ENCODE peak calls at places on chromosomes 12 and 14, in six cellular contexts. C is mucosa of descending colon, R is tibial nerve, N is prostate gland, F is esophagus squamous epithelium, S is cardiac muscle cell. W is an unnamed sample.

GRCh38 chr14:105852378-105853088 is 326.1 kb downstream of the TMEM121 start:
- DNase-seq in C (no peak), R (no peak), N (no peak), F (no peak), S (no peak), W (peak; percentile 27)

GRCh38 chr12:80814453-80814852 is 97.7 kb downstream of the MYF5 start:
- DNase-seq in C (no peak), R (no peak), N (no peak), F (no peak), S (no peak), W (no peak)

GRCh38 chr12:122749569-122750332 is 2.9 kb upstream of the DENR start:
- DNase-seq in C (no peak), R (no peak), N (peak; percentile 68), F (no peak), S (no peak), W (peak; percentile 56)

GRCh38 chr12:66002812-66003211 is 127.7 kb downstream of the LLPH start:
- DNase-seq in C (no peak), R (no peak), N (no peak), F (no peak), S (no peak), W (no peak)

GRCh38 chr14:99267871-99268775 is 3.9 kb downstream of the BCL11B start:
- DNase-seq in C (no peak), R (no peak), N (no peak), F (no peak), S (no peak), W (peak; percentile 15)

GRCh38 chr12:119689935-119690500 is 22.1 kb downstream of the PRKAB1 start:
- DNase-seq in C (no peak), R (no peak), N (no peak), F (no peak), S (no peak), W (no peak)

GRCh38 chr14:54676822-54677708 is 110.1 kb downstream of the SAMD4A start:
- DNase-seq in C (no peak), R (no peak), N (no peak), F (no peak), S (peak; percentile 95), W (no peak)

GRCh38 chr12:98868076-98868475 is 223.0 kb downstream of the APAF1 start:
- DNase-seq in C (no peak), R (no peak), N (no peak), F (no peak), S (no peak), W (no peak)

GRCh38 chr12:24643120-24644119 is 305.5 kb downstream of the BCAT1 start:
- DNase-seq in C (no peak), R (no peak), N (no peak), F (no peak), S (no peak), W (no peak)

GRCh38 chr12:89352242-89352491 is 134 bp downstream of the DUSP6 start:
- DNase-seq in C (no peak), R (no peak), N (no peak), F (no peak), S (no peak), W (no peak)

GRCh38 chr12:116278259-116278595 is 734 bp upstream of the MED13L start:
- DNase-seq in C (no peak), R (no peak), N (no peak), F (no peak), S (no peak), W (no peak)

GRCh38 chr14:54472291-54472690 is 16.5 kb downstream of the GMFB start:
- DNase-seq in C (no peak), R (no peak), N (no peak), F (no peak), S (no peak), W (no peak)

GRCh38 chr12:24850486-24850885 is 98.4 kb downstream of the BCAT1 start:
- DNase-seq in C (no peak), R (no peak), N (no peak), F (no peak), S (no peak), W (no peak)

GRCh38 chr12:131559517-131560516 is 151.1 kb upstream of the SFSWAP start:
- DNase-seq in C (no peak), R (no peak), N (no peak), F (no peak), S (no peak), W (no peak)

GRCh38 chr14:63727736-63728728 is at the start of gene SGPP1:
- DNase-seq in C (peak; percentile 81), R (peak; percentile 40), N (peak; percentile 58), F (peak; percentile 19), S (peak; percentile 80), W (peak; percentile 78)

GRCh38 chr14:55370883-55371455 is 40.7 kb downstream of the ATG14 start:
- DNase-seq in C (no peak), R (no peak), N (no peak), F (no peak), S (no peak), W (no peak)

GRCh38 chr12:6321905-6322304 is 11.4 kb downstream of the PLEKHG6 start:
- DNase-seq in C (no peak), R (no peak), N (no peak), F (no peak), S (no peak), W (no peak)

GRCh38 chr12:17326649-17327048 is 720.7 kb upstream of the LMO3 start:
- DNase-seq in C (no peak), R (no peak), N (no peak), F (no peak), S (no peak), W (peak; percentile 71)

GRCh38 chr14:69037790-69038448 is 58.8 kb upstream of the ACTN1 start:
- DNase-seq in C (no peak), R (no peak), N (no peak), F (no peak), S (no peak), W (no peak)

GRCh38 chr12:27635349-27635972 is 60.8 kb upstream of the REP15 start:
- DNase-seq in C (peak; percentile 15), R (no peak), N (no peak), F (no peak), S (peak; percentile 78), W (peak; percentile 55)

GRCh38 chr14:65943150-65943549 is 530.6 kb downstream of the FUT8 start:
- DNase-seq in C (no peak), R (no peak), N (no peak), F (no peak), S (no peak), W (no peak)

GRCh38 chr14:32509632-32510187 is 180.6 kb downstream of the AKAP6 start:
- DNase-seq in C (peak; percentile 8), R (no peak), N (peak; percentile 73), F (no peak), S (peak; percentile 98), W (no peak)

GRCh38 chr12:117100251-117100650 is 1.0 kb upstream of the TESC start:
- DNase-seq in C (no peak), R (no peak), N (no peak), F (no peak), S (no peak), W (peak; percentile 29)

GRCh38 chr12:129193263-129193871 is 340.1 kb downstream of the GLT1D1 start:
- DNase-seq in C (peak; percentile 64), R (no peak), N (no peak), F (no peak), S (no peak), W (peak; percentile 9)

GRCh38 chr12:3492868-3493224 is 1.8 kb downstream of the PRMT8 start:
- DNase-seq in C (no peak), R (no peak), N (no peak), F (no peak), S (no peak), W (no peak)

GRCh38 chr12:4091001-4091789 is 182.4 kb upstream of the CCND2 start:
- DNase-seq in C (no peak), R (no peak), N (no peak), F (no peak), S (no peak), W (no peak)

GRCh38 chr14:65206448-65207096 is 104.3 kb upstream of the MAX start:
- DNase-seq in C (no peak), R (no peak), N (no peak), F (no peak), S (no peak), W (no peak)

GRCh38 chr12:61385771-61386170 is 874.4 kb upstream of the USP15 start:
- DNase-seq in C (no peak), R (no peak), N (no peak), F (no peak), S (no peak), W (no peak)

GRCh38 chr12:124428792-124429281 is 133.9 kb downstream of the RFLNA start:
- DNase-seq in C (no peak), R (no peak), N (no peak), F (no peak), S (no peak), W (no peak)

GRCh38 chr12:87509233-87509820 is 519.9 kb downstream of the C12orf50 start:
- DNase-seq in C (no peak), R (no peak), N (no peak), F (no peak), S (peak; percentile 60), W (no peak)

GRCh38 chr12:59370933-59371332 is 224.9 kb upstream of the SLC16A7 start:
- DNase-seq in C (no peak), R (no peak), N (no peak), F (no peak), S (no peak), W (no peak)

GRCh38 chr14:28911521-28911920 is 144.9 kb downstream of the FOXG1 start:
- DNase-seq in C (no peak), R (no peak), N (no peak), F (no peak), S (no peak), W (no peak)
- H3K4me1 ChIP-seq in C (no peaks in the 10 kb centered on the region), R (no peaks in the 10 kb centered on the region), N (no peaks in the 10 kb centered on the region), F (no peaks in the 10 kb centered on the region), S (no peaks in the 10 kb centered on the region), W (no peaks in the 10 kb centered on the region)

DNA sequence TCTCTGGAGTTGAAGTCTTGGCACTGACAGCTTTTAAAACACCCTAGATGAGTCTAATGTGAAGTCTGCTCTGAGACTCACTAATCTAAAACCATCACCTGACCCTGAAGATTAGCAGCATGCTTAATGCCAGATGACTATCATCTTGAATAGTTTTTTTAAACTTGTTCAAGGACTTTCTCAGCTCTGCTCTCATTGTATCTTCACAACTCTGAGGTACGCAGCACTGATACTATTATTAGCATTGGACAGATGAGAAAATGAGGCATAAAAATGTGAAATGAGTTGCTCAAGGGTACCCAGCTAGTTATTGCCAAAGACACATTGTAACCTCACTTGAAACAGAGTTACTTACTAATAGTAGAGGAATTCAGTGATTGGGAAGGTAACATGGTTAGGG is 4.8 kb downstream of the SLC38A1 start:
- DNase-seq in C (no peak), R (no peak), N (no peak), F (no peak), S (no peak), W (no peak)
- H3K4me1 ChIP-seq in C (peaks cover 14% of the 10 kb centered on the region), R (peaks cover 6% of the 10 kb centered on the region), N (no peaks in the 10 kb centered on the region), F (peaks cover 91% of the 10 kb centered on the region), S (peaks cover 65% of the 10 kb centered on the region), W (peaks cover 72% of the 10 kb centered on the region)

GRCh38 chr12:113231275-113232231 is 10.3 kb downstream of the TPCN1 start:
- DNase-seq in C (no peak), R (no peak), N (no peak), F (no peak), S (peak; percentile 89), W (peak; percentile 53)
- H3K4me1 ChIP-seq in C (peaks cover 28% of the 10 kb centered on the region), R (peaks cover 18% of the 10 kb centered on the region), N (no peaks in the 10 kb centered on the region), F (peaks cover 88% of the 10 kb centered on the region), S (peaks cover 15% of the 10 kb centered on the region), W (peaks cover 64% of the 10 kb centered on the region)

DNA sequence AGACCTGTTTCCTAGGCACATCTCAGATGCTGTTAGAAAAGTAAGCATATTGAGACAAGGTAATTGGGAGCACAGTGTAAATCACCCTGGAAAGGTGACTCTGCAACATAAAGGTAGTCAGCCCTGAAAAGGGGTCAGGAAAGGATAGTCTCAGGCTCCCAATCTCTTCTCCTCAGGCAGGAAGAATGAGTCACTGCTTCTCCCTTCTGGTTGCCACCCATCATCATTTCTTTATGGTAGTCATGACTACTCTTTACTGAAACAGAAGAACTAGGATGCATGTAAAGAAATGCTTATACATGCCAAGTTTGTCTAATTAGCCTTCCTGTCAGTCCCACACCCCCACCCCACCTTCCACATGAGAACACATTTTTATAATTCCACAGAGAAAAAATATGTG is 54.2 kb downstream of the PLCZ1 start:
- DNase-seq in C (no peak), R (no peak), N (no peak), F (no peak), S (peak; percentile 30), W (no peak)
- H3K4me1 ChIP-seq in C (no peaks in the 10 kb centered on the region), R (no peaks in the 10 kb centered on the region), N (no peaks in the 10 kb centered on the region), F (no peaks in the 10 kb centered on the region), S (no peaks in the 10 kb centered on the region), W (no peaks in the 10 kb centered on the region)

W was measured in Caco-2.